ENCODE peak calls at places on chromosomes 16 and 17, in four cellular contexts. R is GM12878, O is GM12891, V is K562. N is an unnamed sample.

GRCh38 chr16:89123001-89123830 is 29.6 kb downstream of the ACSF3 start:
- DNase-seq in O (no peak), R (no peak), V (no peak), N (no peak)

GRCh38 chr16:64450170-64450569 is 671.7 kb downstream of the CDH11 start:
- DNase-seq in R (no peak), V (no peak), O (no peak), N (no peak)

GRCh38 chr16:57998484-57998883 is 2.0 kb downstream of the ZNF319 start:
- DNase-seq in O (no peak), R (no peak), V (no peak), N (peak; percentile 76)

GRCh38 chr17:29121442-29121841 is 58.8 kb downstream of the MYO18A start:
- DNase-seq in R (no peak), O (no peak), V (no peak), N (no peak)

GRCh38 chr17:10195090-10195489 is 3.3 kb downstream of the GAS7 start:
- DNase-seq in R (no peak), O (no peak), V (no peak), N (no peak)

GRCh38 chr17:17884281-17885028 is 47.7 kb upstream of the SREBF1 start:
- DNase-seq in O (no peak), R (no peak), V (no peak), N (no peak)

GRCh38 chr17:33381201-33381600 is 88.1 kb upstream of the ASIC2 start:
- DNase-seq in R (no peak), O (no peak), V (no peak), N (no peak)

GRCh38 chr17:80761421-80761871 is 216.8 kb downstream of the RPTOR start:
- DNase-seq in O (no peak), R (no peak), V (no peak), N (no peak)

GRCh38 chr17:32445075-32445427 is 741 bp downstream of the PSMD11 start:
- DNase-seq in V (peak; percentile 47), R (no peak), O (no peak), N (peak; percentile 15)

GRCh38 chr17:4742133-4742532 is 2.4 kb upstream of the CXCL16 start:
- DNase-seq in R (no peak), V (no peak), O (no peak), N (no peak)

GRCh38 chr17:32878211-32878610 is 1.3 kb upstream of the MYO1D start:
- DNase-seq in V (no peak), O (no peak), R (no peak), N (no peak)

GRCh38 chr17:34721326-34721725 is 141.9 kb downstream of the TMEM132E start:
- DNase-seq in R (no peak), V (no peak), O (no peak), N (no peak)

GRCh38 chr16:84501077-84501735 is 3.3 kb downstream of the MEAK7 start:
- DNase-seq in V (no peak), R (no peak), O (no peak), N (no peak)

GRCh38 chr17:2750721-2751120 is 1.3 kb upstream of the CCDC92B start:
- DNase-seq in V (no peak), O (no peak), R (no peak), N (no peak)

GRCh38 chr17:71441098-71441497 is 679.7 kb upstream of the SOX9 start:
- DNase-seq in O (no peak), V (no peak), R (no peak), N (no peak)

GRCh38 chr17:2128011-2128410 is 73.1 kb downstream of the HIC1 start:
- DNase-seq in R (no peak), O (no peak), V (no peak), N (no peak)

GRCh38 chr17:73834684-73835343 is 190.6 kb upstream of the SDK2 start:
- DNase-seq in O (no peak), R (no peak), V (no peak), N (no peak)

GRCh38 chr16:86922311-86922710 is 344.0 kb downstream of the FOXL1 start:
- DNase-seq in O (no peak), V (no peak), R (no peak), N (no peak)

GRCh38 chr16:1469693-1470201 is 5.1 kb downstream of the CLCN7 start:
- DNase-seq in V (no peak), R (no peak), O (no peak), N (peak; percentile 92)

GRCh38 chr16:66924527-66925321 is 611 bp downstream of the RRAD start:
- DNase-seq in V (peak; percentile 84), O (peak; percentile 70), R (no peak), N (no peak)

GRCh38 chr16:89072216-89073130 is 21.2 kb upstream of the ACSF3 start:
- DNase-seq in V (no peak), R (no peak), O (no peak), N (no peak)

GRCh38 chr16:49596699-49597291 is 223.2 kb downstream of the C16orf78 start:
- DNase-seq in O (no peak), V (no peak), R (no peak), N (no peak)

GRCh38 chr17:74521701-74522201 is 9.5 kb downstream of the CD300LB start:
- DNase-seq in O (no peak), V (no peak), R (no peak), N (peak; percentile 93)

GRCh38 chr17:73883175-73883574 is 238.9 kb upstream of the SDK2 start:
- DNase-seq in R (no peak), O (no peak), V (no peak), N (no peak)

GRCh38 chr16:49932943-49933342 is 77.0 kb upstream of the ZNF423 start:
- DNase-seq in R (no peak), V (no peak), O (no peak), N (no peak)

GRCh38 chr16:71637398-71637797 is 11.4 kb downstream of the MARVELD3 start:
- DNase-seq in V (no peak), O (no peak), R (no peak), N (no peak)

GRCh38 chr17:21242026-21242700 is 11.0 kb downstream of the NATD1 start:
- DNase-seq in V (no peak), R (no peak), O (no peak), N (no peak)

GRCh38 chr16:920722-921121 is 50.1 kb downstream of the LMF1 start:
- DNase-seq in O (no peak), V (no peak), R (no peak), N (no peak)

GRCh38 chr17:74569392-74570003 is 2.2 kb upstream of the CD300H start:
- DNase-seq in V (no peak), R (no peak), O (no peak), N (peak; percentile 94)

GRCh38 chr17:2406903-2407790 is 6.3 kb upstream of the MNT start:
- DNase-seq in V (no peak), R (no peak), O (no peak), N (no peak)

GRCh38 chr17:49715221-49715620 is 7.5 kb upstream of the SLC35B1 start:
- DNase-seq in R (no peak), O (no peak), V (no peak), N (no peak)

GRCh38 chr17:65099941-65100315 is 37.2 kb upstream of the RGS9 start:
- DNase-seq in O (peak; percentile 67), R (peak; percentile 84), V (no peak), N (no peak)

GRCh38 chr16:19179890-19180490 is 11.9 kb downstream of the SYT17 start:
- DNase-seq in V (peak; percentile 73), R (no peak), O (peak; percentile 70), N (peak; percentile 80)
- TF ChIP-seq SPI1 in V (no peak), R (no peak), O (no peak), N (no peak)

GRCh38 chr17:44760474-44761308 is 1.9 kb downstream of the ADAM11 start:
- DNase-seq in R (no peak), O (no peak), V (no peak), N (no peak)

GRCh38 chr17:44759916-44760243 is 1.1 kb downstream of the ADAM11 start:
- DNase-seq in R (no peak), O (no peak), V (no peak), N (no peak)

GRCh38 chr17:44761932-44762810 is 3.4 kb downstream of the ADAM11 start:
- DNase-seq in O (no peak), R (no peak), V (no peak), N (no peak)

GRCh38 chr17:44765965-44766364 is 7.2 kb downstream of the ADAM11 start:
- DNase-seq in O (no peak), R (no peak), V (no peak), N (no peak)

GRCh38 chr17:44763170-44763569 is 4.4 kb downstream of the ADAM11 start:
- DNase-seq in R (no peak), V (no peak), O (no peak), N (no peak)
- TF ChIP-seq POLR2AphosphoS5 in R (no peak), V (no peak), O (no peak), N (no peak)

GRCh38 chr16:11080999-11081630 is 136.8 kb downstream of the CLEC16A start:
- DNase-seq in V (no peak), R (no peak), O (no peak), N (no peak)
- TF ChIP-seq SPI1 in V (no peak), R (no peak), O (no peak), N (no peak)

DNA sequence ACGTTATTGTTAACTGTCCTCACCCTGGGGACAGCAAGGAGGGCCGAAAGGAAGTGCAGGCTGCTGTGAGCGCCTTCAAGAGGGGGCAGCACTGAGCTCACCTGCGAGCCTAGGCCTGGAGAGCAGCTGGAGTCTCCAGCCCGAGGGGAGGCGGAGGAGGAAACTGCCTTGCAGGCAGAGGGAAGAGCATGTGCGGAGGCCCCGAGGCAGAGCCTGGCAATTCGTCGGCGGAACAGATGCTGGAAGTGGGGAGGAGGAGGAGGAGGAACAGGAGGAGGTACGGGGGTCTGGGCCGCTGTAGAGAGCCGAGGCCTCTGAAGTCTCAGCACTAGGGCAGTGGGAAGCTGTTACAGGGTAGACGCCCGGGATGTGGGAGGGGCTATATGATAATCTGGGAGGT is 49.6 kb upstream of the PLCG2 start:
- DNase-seq in O (no peak), R (no peak), V (no peak), N (no peak)
- TF ChIP-seq POLR2AphosphoS5 in O (no peak), R (no peak), V (no peak), N (no peak)